ENCODE peak calls at places on chromosomes 4 and X, in five cellular contexts. E, G, F, C and U are unnamed samples. For H3K9me3, the result is how much of the 10 kb centered on the place peaks cover.

GRCh38 chr4:6410078-6410477 is 62.3 kb downstream of the PPP2R2C start:
- DNase-seq in C (no peak), G (no peak), E (no peak), F (no peak), U (no peak)

GRCh38 chr4:2800691-2801596 is 8.1 kb downstream of the SH3BP2 start:
- DNase-seq in G (no peak), C (peak), E (no peak), F (peak), U (no peak)

GRCh38 chr4:169009281-169010124 is 552 bp downstream of the CBR4 start:
- DNase-seq in G (peak), E (peak), F (peak), C (peak), U (peak)

GRCh38 chr4:90979551-90979950 is 852.4 kb downstream of the CCSER1 start:
- DNase-seq in F (no peak), G (no peak), C (no peak), E (no peak), U (no peak)

GRCh38 chrX:133921764-133922389 is 63.5 kb downstream of the GPC3 start:
- DNase-seq in F (no peak), C (peak), G (peak), E (no peak), U (no peak)

GRCh38 chr4:186630128-186630527 is 74.8 kb upstream of the MTNR1A start:
- DNase-seq in G (no peak), C (no peak), F (no peak), E (no peak), U (no peak)

GRCh38 chrX:54413753-54414152 is 26.5 kb upstream of the TSR2 start:
- DNase-seq in E (no peak), F (no peak), G (no peak), C (peak), U (no peak)

GRCh38 chrX:77742788-77743476 is 43.1 kb downstream of the ATRX start:
- DNase-seq in E (no peak), F (no peak), G (no peak), C (peak), U (no peak)

GRCh38 chr4:112888617-112889016 is 160.8 kb upstream of the ANK2 start:
- DNase-seq in F (no peak), C (no peak), E (no peak), G (no peak), U (no peak)

GRCh38 chr4:177393236-177393635 is 49.0 kb downstream of the AGA start:
- DNase-seq in E (no peak), G (no peak), C (no peak), F (no peak), U (no peak)

GRCh38 chr4:47032405-47033106 is 1.2 kb downstream of the GABRB1 start:
- DNase-seq in G (peak), C (peak), E (no peak), F (peak), U (no peak)

GRCh38 chrX:46381630-46382029 is 163.6 kb downstream of the ZNF674 start:
- DNase-seq in E (no peak), C (peak), G (peak), F (peak), U (no peak)

GRCh38 chr4:22220965-22221364 is 272.4 kb upstream of the KCNIP4 start:
- DNase-seq in F (no peak), E (no peak), C (no peak), G (no peak), U (no peak)

GRCh38 chrX:18036394-18036793 is 175.3 kb upstream of the RAI2 start:
- DNase-seq in G (no peak), E (no peak), C (no peak), F (no peak), U (no peak)

GRCh38 chrX:129667412-129667811 is 12.7 kb upstream of the APLN start:
- DNase-seq in E (no peak), F (no peak), C (no peak), G (no peak), U (no peak)

GRCh38 chr4:111991797-111992196 is 153.5 kb upstream of the FAM241A start:
- DNase-seq in G (peak), E (no peak), F (peak), C (peak), U (no peak)

GRCh38 chr4:76127754-76128153 is 20.4 kb downstream of the NUP54 start:
- DNase-seq in C (no peak), E (no peak), F (no peak), G (no peak), U (no peak)

GRCh38 chr4:122772311-122772710 is 39.8 kb downstream of the BBS12 start:
- DNase-seq in F (no peak), C (peak), E (no peak), G (no peak), U (no peak)

GRCh38 chr4:185872747-185873380 is 60.9 kb upstream of the SORBS2 start:
- DNase-seq in G (no peak), F (no peak), C (no peak), E (no peak), U (no peak)

GRCh38 chr4:7333801-7334421 is 100.8 kb downstream of the PSAPL1 start:
- DNase-seq in C (no peak), G (no peak), E (no peak), F (no peak), U (no peak)

GRCh38 chr4:17436750-17437090 is 75.2 kb downstream of the QDPR start:
- DNase-seq in F (no peak), C (no peak), G (no peak), E (no peak), U (no peak)

GRCh38 chr4:70994387-70995099 is 1.1 kb downstream of the DCK start:
- DNase-seq in C (no peak), G (peak), E (no peak), F (no peak), U (no peak)

GRCh38 chrX:13167444-13168207 is 123.2 kb upstream of the FAM9C start:
- DNase-seq in E (no peak), F (peak), G (peak), C (peak), U (no peak)

GRCh38 chr4:117660668-117661067 is 373.6 kb upstream of the NDST3 start:
- DNase-seq in C (no peak), F (no peak), G (no peak), E (no peak), U (no peak)

GRCh38 chr4:96845798-96846197 is 1005.9 kb downstream of the PDHA2 start:
- DNase-seq in C (no peak), F (no peak), G (no peak), E (no peak), U (no peak)

GRCh38 chrX:69597399-69597798 is 18.5 kb upstream of the EDA start:
- DNase-seq in E (no peak), C (no peak), F (no peak), G (no peak), U (no peak)

GRCh38 chr4:21090098-21090666 is 389.9 kb downstream of the PACRGL start:
- DNase-seq in F (no peak), G (no peak), C (no peak), E (no peak), U (no peak)
- H3K9me3 ChIP-seq in F (under half), G (under half), C (under half), E (under half), U (under half)

GRCh38 chrX:154367474-154368308 is 6.7 kb downstream of the FLNA start:
- DNase-seq in F (no peak), C (no peak), E (no peak), G (no peak), U (no peak)
- H3K9me3 ChIP-seq in F (under half), C (under half), E (under half), G (under half), U (under half)

GRCh38 chrX:48726596-48726995 is 30.1 kb downstream of the SUV39H1 start:
- DNase-seq in E (no peak), G (no peak), F (no peak), C (no peak), U (no peak)

DNA sequence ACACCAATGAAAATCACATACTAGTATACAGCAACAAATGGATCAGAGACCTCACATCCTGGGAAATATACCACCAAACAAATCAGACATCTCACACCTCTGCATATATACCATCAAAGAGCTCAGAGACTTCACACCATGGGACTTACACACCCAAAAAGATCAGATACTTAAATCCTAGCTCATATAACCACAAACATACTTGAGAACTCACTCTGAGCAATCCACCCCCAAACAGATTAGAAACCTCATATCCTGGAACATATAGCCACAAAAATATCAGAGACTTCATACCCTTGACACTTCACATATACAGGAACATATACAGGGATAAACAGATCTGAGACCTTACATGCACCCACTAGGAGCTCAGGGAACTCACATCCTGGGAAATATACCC is 32.1 kb downstream of the SUV39H1 start:
- DNase-seq in G (no peak), C (no peak), E (no peak), F (no peak), U (no peak)
- H3K9me3 ChIP-seq in G (under half), C (under half), E (under half), F (under half), U (under half)

DNA sequence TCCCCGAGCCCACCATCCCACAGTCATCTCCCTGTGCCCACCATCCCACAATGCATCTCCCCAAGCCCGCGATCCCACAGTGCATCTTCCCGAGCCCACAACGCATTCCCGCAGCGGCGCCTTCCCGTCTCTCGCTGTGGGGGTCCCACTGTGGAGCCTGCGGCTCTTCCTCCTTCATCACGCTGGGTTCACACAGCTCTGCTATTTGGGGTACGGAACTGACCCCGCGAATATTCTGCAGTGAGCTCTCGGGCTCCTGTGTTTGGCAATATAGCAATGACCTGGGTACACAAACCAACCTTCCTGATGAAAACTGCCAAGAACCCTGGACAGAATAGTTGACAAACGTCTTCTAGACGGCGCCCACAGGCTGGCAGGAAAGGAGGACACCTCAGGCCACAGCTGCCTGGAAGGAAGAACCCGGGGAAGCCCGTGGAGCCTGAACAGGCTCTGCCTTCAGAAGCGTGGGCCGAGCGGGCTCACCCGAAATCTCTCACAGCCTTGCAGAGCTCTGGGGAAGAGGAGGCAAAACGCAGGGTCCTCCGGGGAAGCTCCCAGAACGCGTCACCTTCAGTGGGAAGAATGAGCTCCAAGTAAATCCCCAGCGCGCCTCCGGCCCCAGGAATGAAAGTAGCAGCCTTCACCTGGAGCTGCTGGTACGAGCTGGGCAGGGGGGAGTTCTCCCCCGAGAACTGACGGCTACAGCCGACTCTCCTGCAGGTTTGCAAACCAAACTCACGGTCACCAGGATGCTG is 22.9 kb downstream of the PPP2R3B start:
- DNase-seq in G (no peak), F (no peak), C (no peak), E (no peak), U (no peak)
- H3K9me3 ChIP-seq in G (under half), F (under half), C (under half), E (under half), U (under half)

DNA sequence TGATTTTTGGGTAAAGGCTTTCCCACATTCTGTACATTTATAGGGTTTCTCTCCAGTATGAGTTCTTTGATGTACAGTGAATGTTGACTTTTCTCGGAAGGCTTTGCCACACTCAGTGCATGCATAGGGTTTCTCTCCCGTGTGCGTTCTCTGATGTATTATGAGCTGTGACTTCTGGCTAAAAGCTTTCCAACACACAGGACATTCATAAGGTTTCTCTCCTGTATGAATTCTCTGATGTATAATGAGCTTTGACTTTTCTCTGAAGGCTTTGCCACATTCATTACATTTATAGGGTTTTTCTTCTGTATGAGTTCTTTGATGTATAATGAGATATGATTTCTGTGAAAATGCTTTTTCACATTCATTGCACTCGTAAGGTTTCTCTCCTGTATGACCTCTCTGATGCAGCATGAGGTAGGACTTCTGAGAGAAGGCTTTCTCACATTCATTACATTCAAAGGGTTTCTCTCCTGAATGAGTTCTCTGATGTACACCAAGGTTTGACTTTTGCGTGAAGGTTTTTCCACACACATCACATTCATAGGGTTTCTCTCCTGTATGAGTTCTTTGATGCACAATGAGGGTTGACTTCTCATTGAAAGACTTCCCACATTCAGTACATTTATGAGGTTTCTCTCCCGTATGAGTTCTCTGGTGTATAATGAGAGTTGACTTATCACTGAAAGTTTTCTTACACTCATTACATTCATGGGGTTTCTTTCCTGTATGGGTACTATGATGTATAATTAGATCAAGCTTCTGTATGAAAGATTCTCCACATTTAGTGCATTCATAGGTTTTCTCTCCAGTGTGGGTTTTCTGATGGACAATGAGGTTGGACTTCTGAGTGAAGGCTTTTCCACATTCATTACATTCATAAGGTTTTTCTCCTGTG is 27.3 kb downstream of the ZNF182 start:
- DNase-seq in E (no peak), F (no peak), C (no peak), G (no peak), U (no peak)
- H3K9me3 ChIP-seq in E (half or more), F (under half), C (under half), G (half or more), U (under half)

DNA sequence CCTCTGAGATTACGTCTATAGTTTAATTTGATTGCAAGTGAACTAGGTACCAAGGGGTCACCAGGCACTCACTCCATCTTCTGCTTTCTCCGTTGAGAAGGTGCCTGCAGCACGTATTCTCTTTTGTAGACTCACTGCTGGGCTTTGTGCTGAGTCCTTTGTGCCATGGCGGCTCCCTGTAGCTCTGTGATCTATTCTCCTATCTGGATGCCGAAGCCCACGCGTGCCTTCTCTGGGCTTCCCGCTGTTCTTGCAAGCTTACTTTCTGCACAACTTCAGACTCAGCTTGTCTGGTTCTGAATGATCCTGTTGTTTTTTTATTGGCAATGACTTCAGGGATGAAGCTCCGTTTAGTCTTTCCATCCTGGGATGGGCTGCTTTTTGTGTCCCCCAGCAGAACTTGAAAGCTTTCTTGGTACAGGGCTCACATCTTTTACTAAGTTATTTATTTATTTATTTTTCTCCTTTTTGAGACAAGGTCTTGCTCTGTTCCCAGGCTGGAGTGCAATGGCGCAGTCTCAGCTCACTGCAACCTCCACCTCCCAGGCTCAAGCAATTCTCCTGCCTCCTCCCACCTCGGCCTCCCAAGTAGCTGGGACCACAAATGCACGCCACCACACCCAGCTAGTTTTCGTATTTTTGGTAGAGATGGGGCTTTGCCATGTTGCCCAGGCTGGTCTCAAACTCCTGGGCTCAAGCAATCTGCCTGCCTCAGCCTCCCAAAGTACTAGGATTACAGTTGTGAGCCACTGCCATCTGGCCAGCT is 100.9 kb upstream of the NKX1-1 start:
- DNase-seq in C (no peak), E (no peak), F (no peak), G (no peak), U (no peak)
- H3K9me3 ChIP-seq in C (under half), E (under half), F (under half), G (under half), U (under half)

DNA sequence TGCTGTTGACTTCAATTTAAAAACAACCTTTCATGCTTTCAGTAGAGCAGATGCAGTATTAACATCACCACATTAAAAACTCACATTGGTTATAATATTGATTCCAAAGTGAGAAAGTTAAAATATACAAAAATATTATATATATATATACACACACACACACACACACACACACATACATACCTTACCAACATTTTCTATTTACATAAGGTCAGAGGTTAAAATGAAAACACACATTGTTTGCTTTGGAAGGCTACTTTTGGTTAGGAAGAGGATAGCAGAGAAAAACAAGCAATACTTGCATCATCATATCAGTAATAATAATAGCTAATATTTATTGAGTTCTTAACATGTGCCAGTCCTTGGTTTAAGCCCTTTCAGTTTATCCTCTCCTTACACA is 226.5 kb downstream of the PPP4R3C start:
- DNase-seq in E (no peak), F (no peak), C (no peak), G (no peak), U (no peak)
- H3K9me3 ChIP-seq in E (under half), F (under half), C (under half), G (under half), U (under half)

DNA sequence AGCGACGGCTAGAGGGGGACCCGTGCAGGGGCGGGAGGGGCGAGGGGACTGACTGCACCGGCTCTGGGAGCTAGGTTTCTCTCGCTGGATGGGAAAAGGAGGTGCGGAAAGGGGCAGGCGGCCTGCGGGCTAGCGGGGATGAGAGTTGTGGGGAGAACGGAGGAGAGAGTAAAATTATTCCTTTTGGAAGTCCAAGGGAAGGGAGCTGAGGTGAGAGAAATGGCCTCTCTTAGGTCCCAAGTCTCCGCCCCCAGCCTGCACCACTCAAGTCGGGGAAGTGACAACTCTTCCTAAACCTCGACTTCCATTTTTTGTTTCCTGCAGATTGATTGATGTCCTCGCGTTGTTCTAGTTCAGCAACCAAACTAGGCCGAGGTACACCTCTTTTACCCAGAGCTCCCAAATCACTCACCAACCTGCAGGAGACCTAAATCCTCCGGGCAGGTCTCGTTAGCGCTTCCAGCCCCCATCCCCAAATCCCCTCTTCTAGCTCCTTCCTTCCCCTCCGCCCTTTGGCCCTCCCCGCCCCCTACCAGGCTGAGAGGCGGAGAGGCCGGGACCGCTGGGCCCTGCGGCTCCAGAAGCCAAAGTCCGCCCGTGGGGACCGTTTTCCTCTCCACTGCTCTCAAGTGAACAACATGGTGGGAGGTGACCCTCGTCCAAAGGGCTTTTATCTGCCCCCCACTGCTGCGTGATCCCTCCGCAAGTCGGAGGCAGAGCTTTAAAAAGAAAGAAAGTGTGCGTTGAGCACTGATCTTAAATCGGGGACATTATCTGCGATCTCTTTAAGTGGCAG is 7.3 kb downstream of the PITX2 start:
- DNase-seq in C (no peak), G (no peak), E (no peak), F (no peak), U (no peak)
- H3K9me3 ChIP-seq in C (under half), G (under half), E (under half), F (under half), U (under half)

DNA sequence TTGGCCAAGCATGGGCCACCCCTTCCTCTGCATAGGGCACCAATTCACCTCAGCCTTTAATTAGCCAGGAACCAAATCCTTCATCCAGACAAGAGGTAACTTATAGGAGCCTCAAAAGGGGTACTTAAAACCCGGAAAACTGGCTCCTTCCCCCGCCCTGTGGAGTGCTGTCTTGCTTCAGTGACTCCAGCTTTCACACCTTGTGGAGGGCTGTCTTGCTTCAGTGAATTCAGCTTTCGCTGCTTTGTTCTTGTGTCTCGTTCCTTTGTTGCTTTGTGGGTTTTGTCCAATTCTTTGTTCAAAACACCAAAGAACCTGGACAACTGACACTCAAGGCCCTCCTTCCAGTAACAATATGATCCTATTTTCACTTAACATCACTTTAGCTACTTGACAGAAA is 82.2 kb upstream of the FRG1 start:
- DNase-seq in G (no peak), F (no peak), C (no peak), E (no peak), U (no peak)
- H3K9me3 ChIP-seq in G (under half), F (under half), C (under half), E (under half), U (under half)